ENCODE peak calls at places on chromosomes 5 and 9, in seven cellular contexts. I, C, U, J, M, P and Z are unnamed samples.

GRCh38 chr5:145943674-145944121 is 7.3 kb downstream of the SH3RF2 start:
- DNase-seq in I (peak), U (no peak), M (no peak), C (no peak), P (no peak), J (no peak), Z (no peak)

GRCh38 chr9:95462419-95463121 is 54.2 kb downstream of the PTCH1 start:
- DNase-seq in I (no peak), P (peak), M (peak), J (no peak), C (peak), U (peak), Z (peak)

GRCh38 chr9:1005043-1005667 is 28.7 kb downstream of the DMRT3 start:
- DNase-seq in C (no peak), U (peak), J (no peak), M (peak), P (peak), I (peak), Z (peak)

GRCh38 chr9:27665121-27665520 is 91.8 kb upstream of the C9orf72 start:
- DNase-seq in I (no peak), C (no peak), P (no peak), M (no peak), U (no peak), J (no peak), Z (no peak)

GRCh38 chr5:67699560-67699959 is 503.0 kb upstream of the CD180 start:
- DNase-seq in P (no peak), J (no peak), I (no peak), M (no peak), U (no peak), C (no peak), Z (no peak)

GRCh38 chr5:115227281-115227680 is 35.4 kb downstream of the PGGT1B start:
- DNase-seq in J (no peak), U (no peak), P (no peak), C (no peak), I (no peak), M (no peak), Z (no peak)

GRCh38 chr9:137046094-137046787 is at the start of gene NPDC1:
- DNase-seq in P (peak), U (peak), C (peak), J (peak), M (no peak), I (peak), Z (no peak)

GRCh38 chr5:156103116-156103860 is 223.7 kb upstream of the SGCD start:
- DNase-seq in U (no peak), C (no peak), M (no peak), I (peak), P (no peak), J (no peak), Z (no peak)

GRCh38 chr5:168291281-168291960 is at the start of gene WWC1:
- DNase-seq in U (no peak), C (no peak), M (no peak), I (peak), J (no peak), P (peak), Z (peak)

GRCh38 chr9:137219757-137220316 is 2.2 kb downstream of the RNF208 start:
- DNase-seq in M (no peak), P (no peak), U (no peak), J (no peak), C (no peak), I (no peak), Z (no peak)

GRCh38 chr9:131404987-131405386 is 11.1 kb downstream of the PRRC2B start:
- DNase-seq in C (no peak), J (no peak), P (no peak), U (no peak), M (no peak), I (no peak), Z (no peak)

GRCh38 chr9:131405858-131406566 is 12.1 kb downstream of the PRRC2B start:
- DNase-seq in I (no peak), J (no peak), C (no peak), M (no peak), P (no peak), U (no peak), Z (no peak)

GRCh38 chr9:131405429-131405828 is 11.5 kb downstream of the PRRC2B start:
- DNase-seq in I (no peak), J (peak), M (peak), P (peak), C (no peak), U (no peak), Z (no peak)

GRCh38 chr9:131403493-131403773 is 9.5 kb downstream of the PRRC2B start:
- DNase-seq in I (no peak), J (no peak), U (peak), C (no peak), M (no peak), P (no peak), Z (no peak)

DNA sequence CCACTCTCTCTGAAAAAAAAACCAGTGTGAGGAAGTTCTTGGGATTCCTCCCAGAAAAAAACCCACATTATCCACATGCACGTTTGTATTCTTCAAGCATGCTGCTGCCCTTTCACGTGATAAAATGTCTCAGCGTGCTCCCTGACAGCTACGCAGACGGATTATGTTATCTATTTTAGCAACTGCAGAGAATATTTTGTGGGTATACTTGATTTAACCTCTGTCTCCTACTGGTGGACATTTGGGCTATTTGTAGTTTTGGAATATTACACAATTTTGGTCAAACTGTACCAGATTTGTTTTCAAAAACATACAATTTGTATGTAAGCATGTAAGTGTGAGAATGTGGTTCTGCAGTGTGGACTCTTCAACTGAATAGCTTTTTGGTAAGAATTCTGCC is 10.7 kb downstream of the PRRC2B start:
- DNase-seq in I (no peak), M (no peak), P (no peak), J (no peak), U (no peak), C (no peak), Z (no peak)
- H3K4me3 ChIP-seq in I (no peak), M (no peak), P (peak), J (peak), U (no peak), C (no peak), Z (no peak)

DNA sequence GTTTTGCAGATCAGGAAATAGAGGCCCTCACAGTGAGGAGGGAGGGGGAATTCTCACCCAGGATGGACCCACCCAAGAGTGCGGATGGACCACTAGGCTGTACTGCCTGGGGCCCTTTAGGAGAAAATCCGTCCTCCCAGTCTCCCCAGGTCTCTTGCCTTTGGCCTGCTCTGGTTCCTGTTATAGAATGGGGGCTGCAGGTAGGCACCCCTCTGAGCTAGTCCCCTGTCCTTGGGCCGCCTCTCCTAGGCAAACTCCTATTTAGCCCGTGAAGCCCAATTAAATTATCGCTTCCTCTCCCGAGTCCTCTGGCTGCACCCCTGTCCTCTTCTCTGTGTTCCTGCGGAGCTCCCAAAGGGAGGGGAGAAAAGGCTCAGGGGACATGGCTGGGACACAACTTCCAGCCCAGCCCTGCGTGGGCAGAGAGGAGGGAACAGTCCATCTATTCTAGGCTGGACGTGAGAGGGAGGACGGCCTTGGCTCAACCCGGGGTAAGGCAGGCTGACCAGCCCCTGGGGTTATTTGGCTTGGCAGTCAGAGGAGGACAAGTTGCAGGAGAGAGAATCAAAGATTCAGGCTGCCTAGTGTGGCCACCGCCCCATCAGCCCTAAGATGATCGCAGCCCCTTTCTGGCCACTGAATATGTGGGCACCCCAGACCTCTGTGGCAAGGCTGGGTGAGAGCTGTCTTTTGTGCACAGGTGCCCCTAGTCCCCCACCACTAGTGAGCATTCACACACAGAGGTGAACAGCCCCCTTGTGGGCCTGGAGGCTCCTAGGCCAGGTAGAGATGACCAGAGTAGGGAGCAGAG is 134.2 kb downstream of the C9orf50 start:
- DNase-seq in I (peak), M (no peak), P (peak), U (no peak), J (no peak), C (peak), Z (no peak)
- TF ChIP-seq CTCF in I (no peak), M (no peak), P (no peak), U (no peak), J (no peak), C (no peak), Z (no peak)

GRCh38 chr9:35606726-35607125 is 1.7 kb downstream of the TESK1 start:
- DNase-seq in U (no peak), I (no peak), M (no peak), C (no peak), P (no peak), J (no peak), Z (no peak)
- H3K4me3 ChIP-seq in U (peak), I (peak), M (no peak), C (no peak), P (peak), J (no peak), Z (no peak)

GRCh38 chr5:72556351-72557146 is 49.3 kb upstream of the ZNF366 start:
- DNase-seq in U (peak), M (no peak), I (peak), J (peak), P (peak), C (peak), Z (peak)
- TF ChIP-seq CTCF in U (no peak), M (peak), I (peak), J (peak), P (peak), C (peak), Z (peak)

GRCh38 chr5:88890070-88890781 is 7.2 kb upstream of the MEF2C start:
- DNase-seq in M (no peak), C (no peak), I (no peak), J (no peak), U (no peak), P (no peak), Z (no peak)
- H3K4me3 ChIP-seq in M (peak), C (peak), I (no peak), J (peak), U (peak), P (peak), Z (peak)

GRCh38 chr9:91332476-91333231 is 29.1 kb downstream of the AUH start:
- DNase-seq in I (no peak), C (no peak), P (no peak), M (no peak), J (no peak), U (no peak), Z (no peak)

GRCh38 chr9:91334053-91334452 is 27.7 kb downstream of the AUH start:
- DNase-seq in C (no peak), I (no peak), J (no peak), P (no peak), U (no peak), M (no peak), Z (no peak)

GRCh38 chr9:91328186-91328585 is 33.5 kb downstream of the AUH start:
- DNase-seq in P (no peak), I (no peak), M (no peak), U (no peak), J (no peak), C (no peak), Z (no peak)

DNA sequence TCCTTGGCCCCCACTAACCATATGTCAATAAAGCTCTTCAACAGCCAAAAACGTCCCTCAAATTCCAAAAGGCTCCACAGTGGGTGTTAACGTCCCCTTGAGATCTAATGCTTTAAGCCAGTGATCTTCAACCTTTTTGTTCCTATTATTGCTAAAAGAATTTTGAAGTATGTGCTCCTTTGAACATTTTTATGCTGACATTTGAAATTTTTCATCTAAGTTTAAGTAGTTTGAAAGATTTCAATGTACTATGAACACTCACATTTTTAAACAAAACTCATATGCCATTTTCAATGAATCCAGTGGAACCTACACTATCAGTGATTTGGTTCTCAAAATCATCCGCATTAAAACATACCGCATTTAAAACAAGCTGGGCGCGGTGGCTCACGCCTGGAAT is 29.9 kb downstream of the AUH start:
- DNase-seq in M (no peak), J (no peak), C (no peak), U (no peak), P (no peak), I (no peak), Z (no peak)
- TF ChIP-seq CTCF in M (no peak), J (no peak), C (no peak), U (no peak), P (no peak), I (no peak), Z (no peak)